ENCODE peak calls at places on chromosomes 3 and 15, in four cellular contexts. One of them, this sample, is unnamed.

GRCh38 chr15:70799667-70800450 is 36.5 kb upstream of the UACA start:
- DNase-seq in IMR-90: peak; percentile 99
- DNase-seq in mesenchymal stem cell: peak; percentile 98
- DNase-seq in neuronal stem cell: no peak
- DNase-seq in this sample: no peak

GRCh38 chr3:61354604-61355003 is 103.4 kb upstream of the FHIT start:
- DNase-seq in IMR-90: no peak
- DNase-seq in mesenchymal stem cell: no peak
- DNase-seq in neuronal stem cell: no peak
- DNase-seq in this sample: no peak

GRCh38 chr3:72006631-72007556 is 221.9 kb upstream of the PROK2 start:
- DNase-seq in IMR-90: no peak
- DNase-seq in mesenchymal stem cell: no peak
- DNase-seq in neuronal stem cell: no peak
- DNase-seq in this sample: no peak

GRCh38 chr3:169563775-169564059 is 99.8 kb downstream of the MECOM start:
- DNase-seq in IMR-90: no peak
- DNase-seq in mesenchymal stem cell: no peak
- DNase-seq in neuronal stem cell: no peak
- DNase-seq in this sample: no peak

GRCh38 chr3:104805042-104805441 is 561.7 kb upstream of the ALCAM start:
- DNase-seq in IMR-90: no peak
- DNase-seq in mesenchymal stem cell: no peak
- DNase-seq in neuronal stem cell: no peak
- DNase-seq in this sample: no peak

GRCh38 chr3:182792901-182793662 is at the start of gene ATP11B:
- DNase-seq in IMR-90: peak; percentile 41
- DNase-seq in mesenchymal stem cell: peak; percentile 74
- DNase-seq in neuronal stem cell: peak; percentile 61
- DNase-seq in this sample: peak; percentile 71

GRCh38 chr15:47670365-47670764 is 46.9 kb upstream of the SEMA6D start:
- DNase-seq in IMR-90: no peak
- DNase-seq in mesenchymal stem cell: no peak
- DNase-seq in neuronal stem cell: no peak
- DNase-seq in this sample: no peak

GRCh38 chr3:51814034-51814433 is 35.0 kb upstream of the IQCF6 start:
- DNase-seq in IMR-90: no peak
- DNase-seq in mesenchymal stem cell: no peak
- DNase-seq in neuronal stem cell: no peak
- DNase-seq in this sample: no peak

GRCh38 chr3:32018723-32019564 is 37.4 kb downstream of the ZNF860 start:
- DNase-seq in IMR-90: peak; percentile 57
- DNase-seq in mesenchymal stem cell: peak; percentile 65
- DNase-seq in neuronal stem cell: peak; percentile 24
- DNase-seq in this sample: no peak

GRCh38 chr3:60147249-60147648 is 1097.4 kb upstream of the CFAP20DC start:
- DNase-seq in IMR-90: no peak
- DNase-seq in mesenchymal stem cell: no peak
- DNase-seq in neuronal stem cell: peak; percentile 21
- DNase-seq in this sample: no peak

GRCh38 chr3:124363451-124363850 is 366.8 kb upstream of the UMPS start:
- DNase-seq in IMR-90: peak; percentile 91
- DNase-seq in mesenchymal stem cell: peak; percentile 90
- DNase-seq in neuronal stem cell: no peak
- DNase-seq in this sample: no peak

GRCh38 chr3:23202203-23202920 is 765 bp upstream of the UBE2E2 start:
- DNase-seq in IMR-90: peak; percentile 5
- DNase-seq in mesenchymal stem cell: peak; percentile 42
- DNase-seq in neuronal stem cell: no peak
- DNase-seq in this sample: no peak

GRCh38 chr15:80828796-80829195 is 49.6 kb downstream of the CEMIP start:
- DNase-seq in IMR-90: no peak
- DNase-seq in mesenchymal stem cell: no peak
- DNase-seq in neuronal stem cell: no peak
- DNase-seq in this sample: no peak
- H3K14ac ChIP-seq in IMR-90: no peak overlapping the region
- H3K14ac ChIP-seq in mesenchymal stem cell: no peak overlapping the region
- H3K14ac ChIP-seq in neuronal stem cell: no peak overlapping the region
- H3K14ac ChIP-seq in this sample: no peak overlapping the region

GRCh38 chr15:40090774-40091455 is 17.8 kb downstream of the BMF start:
- DNase-seq in IMR-90: no peak
- DNase-seq in mesenchymal stem cell: no peak
- DNase-seq in neuronal stem cell: no peak
- DNase-seq in this sample: no peak

GRCh38 chr15:40093224-40093842 is 15.3 kb downstream of the BMF start:
- DNase-seq in IMR-90: peak; percentile 26
- DNase-seq in mesenchymal stem cell: peak; percentile 86
- DNase-seq in neuronal stem cell: no peak
- DNase-seq in this sample: no peak

GRCh38 chr15:40091861-40092415 is 16.7 kb downstream of the BMF start:
- DNase-seq in IMR-90: no peak
- DNase-seq in mesenchymal stem cell: peak; percentile 76
- DNase-seq in neuronal stem cell: no peak
- DNase-seq in this sample: no peak

GRCh38 chr15:40094156-40094555 is 14.5 kb downstream of the BMF start:
- DNase-seq in IMR-90: no peak
- DNase-seq in mesenchymal stem cell: no peak
- DNase-seq in neuronal stem cell: no peak
- DNase-seq in this sample: no peak

DNA sequence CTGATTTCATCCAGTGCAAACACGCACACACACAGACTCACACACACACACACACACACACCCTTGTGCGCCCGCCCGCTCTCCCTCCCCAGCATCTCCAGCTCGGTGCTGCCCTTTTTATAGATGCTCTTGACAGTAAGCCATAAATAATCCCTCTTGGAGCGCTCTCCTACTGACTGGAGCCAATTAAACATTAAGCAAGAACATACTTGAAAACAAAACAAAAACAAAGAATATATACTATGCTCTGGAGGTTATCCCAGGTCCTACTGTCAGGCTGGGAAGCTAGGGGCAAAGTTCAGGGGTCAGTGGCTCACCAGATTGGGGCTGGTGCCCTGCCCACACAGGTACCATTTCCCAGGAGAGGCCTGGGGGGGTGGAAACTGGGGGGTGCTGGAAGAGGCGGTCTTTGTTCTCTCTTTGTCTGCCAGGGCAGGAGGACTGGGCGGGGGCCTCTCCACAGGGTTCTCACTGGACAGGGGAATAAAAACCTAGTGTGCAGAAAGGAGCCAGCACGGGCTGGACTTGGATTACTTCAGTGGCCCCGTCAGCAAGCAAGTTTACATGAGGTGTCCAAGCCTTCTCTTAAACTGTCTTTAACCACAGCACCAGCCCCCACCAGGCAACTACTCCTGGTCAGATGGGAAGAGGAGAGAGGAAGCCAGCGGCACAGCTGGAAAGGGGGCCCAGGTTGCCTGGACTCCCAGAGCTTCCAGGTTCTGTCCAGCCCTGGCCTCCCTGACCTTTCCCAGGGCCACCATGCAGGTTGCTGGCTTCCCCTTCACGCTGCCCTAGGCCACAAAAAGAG is 16.1 kb downstream of the BMF start:
- DNase-seq in IMR-90: peak; percentile 86
- DNase-seq in mesenchymal stem cell: peak; percentile 96
- DNase-seq in neuronal stem cell: no peak
- DNase-seq in this sample: no peak
- H3K14ac ChIP-seq in IMR-90: peak overlapping the region; percentile 96
- H3K14ac ChIP-seq in mesenchymal stem cell: no peak overlapping the region
- H3K14ac ChIP-seq in neuronal stem cell: no peak overlapping the region
- H3K14ac ChIP-seq in this sample: peak overlapping the region; percentile 67

DNA sequence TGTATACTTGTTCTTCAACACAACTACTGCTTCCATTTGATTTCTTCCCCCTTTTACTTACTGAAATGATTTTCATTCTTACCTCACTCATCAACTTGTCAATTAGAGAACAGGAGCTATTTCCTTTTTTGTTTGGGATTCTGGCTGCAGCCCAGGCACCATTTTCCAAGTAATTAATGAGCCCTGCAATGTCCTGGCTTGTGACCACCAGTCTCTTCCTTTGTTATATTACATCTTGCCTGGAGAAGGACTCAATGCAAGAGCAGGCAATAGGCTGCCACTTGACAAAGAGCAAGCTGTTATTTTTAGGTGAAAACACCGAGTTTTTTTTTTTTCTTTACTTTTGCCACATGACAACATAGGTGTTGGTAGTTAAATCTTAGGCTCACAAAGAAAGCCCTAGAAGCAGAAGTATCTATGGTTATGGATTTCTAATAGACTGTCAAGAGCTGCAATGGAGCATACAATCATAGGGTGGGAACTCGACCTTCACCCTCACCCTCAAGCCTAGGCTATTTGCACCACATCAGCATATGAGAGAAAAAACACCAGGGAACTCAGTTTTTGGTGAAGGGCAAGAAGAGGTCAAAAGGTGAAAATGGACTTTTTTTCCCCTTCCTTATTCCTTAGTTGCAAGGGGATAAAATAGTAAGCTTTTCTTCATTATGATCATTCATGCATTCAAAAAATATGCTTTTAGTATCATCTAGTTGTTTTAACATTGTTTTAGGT is 114.9 kb downstream of the TNIK start:
- DNase-seq in IMR-90: no peak
- DNase-seq in mesenchymal stem cell: no peak
- DNase-seq in neuronal stem cell: no peak
- DNase-seq in this sample: no peak
- H3K14ac ChIP-seq in IMR-90: no peak overlapping the region
- H3K14ac ChIP-seq in mesenchymal stem cell: no peak overlapping the region
- H3K14ac ChIP-seq in neuronal stem cell: no peak overlapping the region
- H3K14ac ChIP-seq in this sample: no peak overlapping the region

GRCh38 chr15:68053701-68053996 is 466 bp upstream of the PIAS1 start:
- DNase-seq in IMR-90: no peak
- DNase-seq in mesenchymal stem cell: no peak
- DNase-seq in neuronal stem cell: no peak
- DNase-seq in this sample: no peak
- H3K14ac ChIP-seq in IMR-90: peak overlapping the region; percentile 17
- H3K14ac ChIP-seq in mesenchymal stem cell: no peak overlapping the region
- H3K14ac ChIP-seq in neuronal stem cell: peak overlapping the region; percentile 22
- H3K14ac ChIP-seq in this sample: peak overlapping the region; percentile 91

GRCh38 chr3:141050913-141051632 is at the start of gene SPSB4:
- DNase-seq in IMR-90: peak; percentile 27
- DNase-seq in mesenchymal stem cell: peak; percentile 53
- DNase-seq in neuronal stem cell: peak; percentile 92
- DNase-seq in this sample: peak; percentile 93
- H3K14ac ChIP-seq in IMR-90: no peak within 1 kb of the TSS
- H3K14ac ChIP-seq in mesenchymal stem cell: no peak within 1 kb of the TSS
- H3K14ac ChIP-seq in neuronal stem cell: no peak within 1 kb of the TSS
- H3K14ac ChIP-seq in this sample: peak within 1 kb of the TSS; percentile 47

GRCh38 chr3:45943207-45943846 is at the start of gene CXCR6:
- DNase-seq in IMR-90: peak; percentile 33
- DNase-seq in mesenchymal stem cell: no peak
- DNase-seq in neuronal stem cell: no peak
- DNase-seq in this sample: no peak

GRCh38 chr3:45944830-45945620 is 1.8 kb downstream of the CXCR6 start:
- DNase-seq in IMR-90: no peak
- DNase-seq in mesenchymal stem cell: no peak
- DNase-seq in neuronal stem cell: no peak
- DNase-seq in this sample: no peak

GRCh38 chr3:45940781-45941365 is 2.4 kb upstream of the CXCR6 start:
- DNase-seq in IMR-90: no peak
- DNase-seq in mesenchymal stem cell: no peak
- DNase-seq in neuronal stem cell: no peak
- DNase-seq in this sample: no peak

GRCh38 chr3:45940004-45940780 is 3.1 kb upstream of the CXCR6 start:
- DNase-seq in IMR-90: no peak
- DNase-seq in mesenchymal stem cell: no peak
- DNase-seq in neuronal stem cell: no peak
- DNase-seq in this sample: no peak

GRCh38 chr3:45942051-45942825 is 1.0 kb upstream of the CXCR6 start:
- DNase-seq in IMR-90: no peak
- DNase-seq in mesenchymal stem cell: peak; percentile 13
- DNase-seq in neuronal stem cell: no peak
- DNase-seq in this sample: no peak
- H3K14ac ChIP-seq in IMR-90: no peak overlapping the region
- H3K14ac ChIP-seq in mesenchymal stem cell: no peak overlapping the region
- H3K14ac ChIP-seq in neuronal stem cell: no peak overlapping the region
- H3K14ac ChIP-seq in this sample: no peak overlapping the region

This sample was measured in H9.